ENCODE peak calls at places on chromosomes 11 and 22, in five cellular contexts. Z is activated CD4-positive, CD25-positive, alpha-beta regulatory T cell treated with anti-CD3 and anti-CD28 coated beads, Interleukin-2, amount 50 U/mL, for 16 hours; P is NCI-H510A treated with DMSO at 0.1 percent for 48 hours; G is COR-L47; Q is breast epithelium. J is an unnamed sample.

GRCh38 chr11:19577849-19578619 is 134.6 kb upstream of the NAV2 start:
- DNase-seq in P (no peak), Q (no peak), G (no peak), Z (no peak), J (no peak)

GRCh38 chr11:68116892-68117435 is 4.2 kb downstream of the CHKA start:
- DNase-seq in G (no peak), Q (no peak), Z (no peak), P (no peak), J (no peak)

GRCh38 chr22:45064313-45065268 is 54.8 kb upstream of the PHF21B start:
- DNase-seq in Z (peak; percentile 6), Q (no peak), P (no peak), G (no peak), J (no peak)

GRCh38 chr11:32426192-32426591 is 9.1 kb downstream of the WT1 start:
- DNase-seq in P (no peak), Z (no peak), G (no peak), Q (no peak), J (no peak)

GRCh38 chr22:35477911-35478582 is 62.6 kb upstream of the RASD2 start:
- DNase-seq in G (peak; percentile 94), Z (no peak), P (peak; percentile 77), Q (no peak), J (no peak)

GRCh38 chr11:44823006-44823405 is 96.2 kb downstream of the TSPAN18 start:
- DNase-seq in Z (no peak), G (no peak), P (no peak), Q (no peak), J (no peak)

GRCh38 chr11:106062592-106062949 is 14.6 kb downstream of the KBTBD3 start:
- DNase-seq in Q (no peak), G (no peak), P (no peak), Z (no peak), J (no peak)

GRCh38 chr11:125750629-125751028 is 4.5 kb downstream of the PATE1 start:
- DNase-seq in G (no peak), Z (no peak), Q (no peak), P (no peak), J (no peak)

GRCh38 chr11:104191124-104191523 is 27.2 kb upstream of the PDGFD start:
- DNase-seq in Z (no peak), G (no peak), P (no peak), Q (no peak), J (no peak)

GRCh38 chr11:119889111-119889510 is 160.1 kb upstream of the NECTIN1 start:
- DNase-seq in G (no peak), P (no peak), Q (no peak), Z (no peak), J (no peak)

GRCh38 chr11:61549177-61549576 is 31.7 kb downstream of the SYT7 start:
- DNase-seq in G (no peak), Q (no peak), Z (no peak), P (no peak), J (no peak)

GRCh38 chr11:65301491-65302329 is 13.0 kb upstream of the CDC42EP2 start:
- DNase-seq in Q (no peak), P (no peak), G (no peak), Z (no peak), J (no peak)

GRCh38 chr11:46238078-46238966 is 39.1 kb upstream of the CREB3L1 start:
- DNase-seq in Q (no peak), Z (no peak), P (no peak), G (peak; percentile 14), J (no peak)

GRCh38 chr22:49767355-49768062 is 60.2 kb downstream of the BRD1 start:
- DNase-seq in P (peak; percentile 14), G (no peak), Z (no peak), Q (no peak), J (peak; percentile 62)

GRCh38 chr22:37927129-37927936 is 21.2 kb downstream of the MICALL1 start:
- DNase-seq in G (no peak), P (no peak), Z (no peak), Q (no peak), J (no peak)

GRCh38 chr11:93476796-93477195 is 66.4 kb downstream of the SMCO4 start:
- DNase-seq in G (no peak), P (no peak), Q (no peak), Z (no peak), J (no peak)

GRCh38 chr11:79449040-79449439 is 8.2 kb upstream of the TENM4 start:
- DNase-seq in G (no peak), P (no peak), Q (no peak), Z (no peak), J (no peak)

GRCh38 chr11:117606211-117606610 is 190.8 kb downstream of the DSCAML1 start:
- DNase-seq in P (no peak), Z (no peak), Q (no peak), G (no peak), J (no peak)